ENCODE peak calls at places on chromosome 9, in eight cellular contexts. P is epithelial cell of esophagus; R is fibroblast of mammary gland; A is CD4-positive, CD25-positive, alpha-beta regulatory T cell; G is psoas muscle; W is right cardiac atrium; M is IMR-90; X is lower lobe of right lung. S is an unnamed sample.

GRCh38 chr9:69344459-69344858 is 19.4 kb downstream of the ENTREP1 start:
- DNase-seq in P (no peak), R (no peak), A (no peak), G (no peak), W (no peak), M (no peak), X (no peak), S (no peak)

GRCh38 chr9:72628191-72628590 is 106.8 kb downstream of the TMC1 start:
- DNase-seq in P (no peak), R (peak; percentile 37), A (no peak), G (no peak), W (no peak), M (no peak), X (no peak), S (no peak)

GRCh38 chr9:34675874-34676273 is 13.4 kb upstream of the CCL27 start:
- DNase-seq in P (no peak), R (peak; percentile 55), A (no peak), G (no peak), W (no peak), M (no peak), X (no peak), S (no peak)

GRCh38 chr9:126549246-126550006 is 64.3 kb upstream of the LMX1B start:
- DNase-seq in P (no peak), R (no peak), A (no peak), G (no peak), W (no peak), M (no peak), X (no peak), S (no peak)

GRCh38 chr9:94005272-94005901 is 50.2 kb upstream of the BARX1 start:
- DNase-seq in P (peak; percentile 83), R (peak; percentile 78), A (no peak), G (no peak), W (no peak), M (peak; percentile 44), X (no peak), S (no peak)

GRCh38 chr9:116798521-116798920 is 111.4 kb downstream of the TRIM32 start:
- DNase-seq in P (peak; percentile 21), R (no peak), A (no peak), G (no peak), W (no peak), M (no peak), X (no peak), S (no peak)

GRCh38 chr9:36835271-36835996 is 198.6 kb downstream of the PAX5 start:
- DNase-seq in P (no peak), R (no peak), A (no peak), G (no peak), W (no peak), M (no peak), X (no peak), S (no peak)

GRCh38 chr9:78132688-78133033 is 101.0 kb upstream of the GNAQ start:
- DNase-seq in P (no peak), R (no peak), A (peak; percentile 66), G (no peak), W (no peak), M (no peak), X (no peak), S (peak; percentile 61)

GRCh38 chr9:14778565-14778964 is 56.0 kb upstream of the CER1 start:
- DNase-seq in P (no peak), R (no peak), A (no peak), G (no peak), W (no peak), M (no peak), X (no peak), S (no peak)

GRCh38 chr9:129676970-129677369 is 11.5 kb downstream of the PRRX2 start:
- DNase-seq in P (no peak), R (peak; percentile 53), A (no peak), G (peak; percentile 44), W (peak; percentile 62), M (no peak), X (no peak), S (no peak)

GRCh38 chr9:104969116-104969515 is 41.2 kb upstream of the ABCA1 start:
- DNase-seq in P (no peak), R (no peak), A (no peak), G (peak; percentile 23), W (no peak), M (no peak), X (no peak), S (no peak)

GRCh38 chr9:130051855-130052254 is 1.9 kb upstream of the GPR107 start:
- DNase-seq in P (peak; percentile 93), R (no peak), A (no peak), G (no peak), W (no peak), M (no peak), X (no peak), S (no peak)

GRCh38 chr9:20188616-20189212 is 399.9 kb upstream of the SLC24A2 start:
- DNase-seq in P (no peak), R (no peak), A (no peak), G (no peak), W (no peak), M (no peak), X (no peak), S (no peak)

GRCh38 chr9:22029231-22029630 is 20.1 kb upstream of the CDKN2B start:
- DNase-seq in P (no peak), R (no peak), A (no peak), G (no peak), W (no peak), M (no peak), X (no peak), S (no peak)

GRCh38 chr9:121556580-121556979 is 56.9 kb upstream of the GGTA1 start:
- DNase-seq in P (peak; percentile 96), R (peak; percentile 96), A (no peak), G (peak; percentile 41), W (peak; percentile 40), M (peak; percentile 98), X (no peak), S (no peak)

GRCh38 chr9:131228096-131228495 is 48.2 kb downstream of the FAM78A start:
- DNase-seq in P (no peak), R (no peak), A (no peak), G (peak; percentile 16), W (no peak), M (no peak), X (no peak), S (no peak)

GRCh38 chr9:131228988-131229387 is 47.3 kb downstream of the FAM78A start:
- DNase-seq in P (no peak), R (no peak), A (no peak), G (no peak), W (no peak), M (peak; percentile 93), X (no peak), S (no peak)

GRCh38 chr9:131226226-131226625 is 50.1 kb downstream of the FAM78A start:
- DNase-seq in P (no peak), R (no peak), A (no peak), G (no peak), W (no peak), M (no peak), X (no peak), S (no peak)

GRCh38 chr9:131222460-131222859 is 53.9 kb downstream of the FAM78A start:
- DNase-seq in P (no peak), R (no peak), A (no peak), G (no peak), W (no peak), M (no peak), X (no peak), S (no peak)

GRCh38 chr9:131227112-131228058 is 48.9 kb downstream of the FAM78A start:
- DNase-seq in P (no peak), R (peak; percentile 29), A (no peak), G (peak; percentile 27), W (peak; percentile 35), M (peak; percentile 37), X (no peak), S (no peak)
- H3K4me3 ChIP-seq in P (no peak overlapping the region), R (no peak overlapping the region), A (no peak overlapping the region), G (peak overlapping the region; percentile 22), W (no peak overlapping the region), M (no peak overlapping the region), X (peak overlapping the region; percentile 45), S (no peak overlapping the region)

GRCh38 chr9:91036826-91037510 is 235.3 kb downstream of the SYK start:
- DNase-seq in P (peak; percentile 66), R (peak; percentile 91), A (peak; percentile 63), G (peak; percentile 79), W (peak; percentile 83), M (peak; percentile 92), X (peak; percentile 84), S (peak; percentile 94)
- H3K4me3 ChIP-seq in P (no peak overlapping the region), R (no peak overlapping the region), A (no peak overlapping the region), G (no peak overlapping the region), W (no peak overlapping the region), M (no peak overlapping the region), X (no peak overlapping the region), S (peak overlapping the region; percentile 20)

GRCh38 chr9:38318755-38319495 is 73.6 kb upstream of the ALDH1B1 start:
- DNase-seq in P (peak; percentile 61), R (peak; percentile 17), A (peak; percentile 47), G (no peak), W (no peak), M (peak; percentile 72), X (no peak), S (no peak)
- H3K4me3 ChIP-seq in P (no peak overlapping the region), R (no peak overlapping the region), A (no peak overlapping the region), G (no peak overlapping the region), W (no peak overlapping the region), M (peak overlapping the region; percentile 26), X (peak overlapping the region; percentile 22), S (no peak overlapping the region)

GRCh38 chr9:136713555-136713949 is 1.2 kb downstream of the DIPK1B start:
- DNase-seq in P (no peak), R (no peak), A (no peak), G (no peak), W (peak; percentile 68), M (no peak), X (no peak), S (no peak)

GRCh38 chr9:136714876-136715239 is 2.5 kb downstream of the DIPK1B start:
- DNase-seq in P (no peak), R (no peak), A (no peak), G (no peak), W (no peak), M (no peak), X (no peak), S (no peak)

GRCh38 chr9:136714096-136714875 is 1.9 kb downstream of the DIPK1B start:
- DNase-seq in P (no peak), R (no peak), A (no peak), G (no peak), W (peak; percentile 73), M (no peak), X (no peak), S (no peak)

GRCh38 chr9:136711751-136712689 is at the start of gene DIPK1B:
- DNase-seq in P (no peak), R (no peak), A (no peak), G (no peak), W (peak; percentile 36), M (no peak), X (no peak), S (peak; percentile 33)

DNA sequence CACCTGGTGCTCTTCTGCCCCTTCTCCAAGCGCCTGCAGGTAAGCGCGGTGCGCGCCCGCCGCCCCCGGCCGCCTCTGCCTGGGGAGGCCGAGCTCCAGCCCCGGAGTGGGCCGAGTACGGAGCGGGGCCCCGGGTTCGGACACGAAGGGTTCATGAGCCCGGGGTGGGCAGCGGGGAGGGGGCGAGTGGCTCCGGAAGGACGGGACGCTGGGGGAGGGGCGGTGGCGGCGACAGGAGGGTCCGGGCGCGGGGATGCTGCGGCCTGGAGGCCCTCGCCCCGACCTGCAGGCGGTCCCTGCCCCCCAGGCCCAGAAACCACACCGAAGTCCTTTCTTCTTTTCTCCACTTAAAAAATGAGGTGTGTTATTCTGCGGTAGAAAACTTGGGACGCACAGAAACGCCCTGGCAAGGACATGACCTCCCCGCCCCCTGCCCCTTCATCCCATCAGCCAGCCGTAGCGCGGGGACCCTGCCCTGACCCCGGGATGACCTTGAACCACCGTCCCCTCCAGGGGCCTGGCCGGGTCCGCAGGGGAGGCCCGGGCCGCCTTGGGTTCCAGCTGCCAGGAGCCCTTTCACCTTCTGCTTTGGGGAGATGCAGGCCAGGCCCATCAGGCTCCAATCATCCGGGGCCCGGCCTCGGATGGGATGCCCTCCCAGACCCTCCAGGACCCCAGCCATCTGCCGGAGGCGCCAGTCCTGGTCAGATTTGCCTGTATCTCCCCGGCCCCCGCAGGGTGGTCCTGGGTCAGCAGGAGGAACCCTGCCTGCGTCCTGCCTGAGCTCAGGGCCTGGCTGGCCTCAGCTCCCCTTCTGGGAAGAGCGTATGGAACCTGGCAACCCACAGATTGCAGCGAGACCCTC is 550 bp downstream of the DIPK1B start:
- DNase-seq in P (no peak), R (no peak), A (no peak), G (no peak), W (no peak), M (no peak), X (no peak), S (no peak)
- H3K4me3 ChIP-seq in P (peak overlapping the region; percentile 15), R (no peak overlapping the region), A (no peak overlapping the region), G (peak overlapping the region; percentile 55), W (peak overlapping the region; percentile 82), M (peak overlapping the region; percentile 48), X (peak overlapping the region; percentile 56), S (peak overlapping the region; percentile 68)